ENCODE peak calls at places on chromosome 16, in eight cellular contexts. P is right lobe of liver; I is prostate gland; N is CD8-positive, alpha-beta T cell; G is neural progenitor cell; X is colonic mucosa; U is stomach; L is pancreas. Y is an unnamed sample. For H3K4me1, the result is how much of the 10 kb centered on the place peaks cover.

GRCh38 chr16:87344931-87345631 is 27.9 kb upstream of the C16orf95 start:
- DNase-seq in P (no peak), I (no peak), N (peak), G (no peak), X (peak), U (peak), L (no peak), Y (peak)

GRCh38 chr16:19415918-19416317 is 1.8 kb upstream of the TMC5 start:
- DNase-seq in P (no peak), I (no peak), N (no peak), G (no peak), X (no peak), U (no peak), L (no peak), Y (no peak)

GRCh38 chr16:47424846-47425245 is 36.0 kb downstream of the ITFG1 start:
- DNase-seq in P (no peak), I (no peak), N (no peak), G (peak), X (no peak), U (no peak), L (no peak), Y (no peak)

GRCh38 chr16:80556481-80556880 is 15.7 kb downstream of the DYNLRB2 start:
- DNase-seq in P (no peak), I (no peak), N (no peak), G (no peak), X (no peak), U (no peak), L (no peak), Y (no peak)

GRCh38 chr16:84513111-84514065 is 8.9 kb upstream of the MEAK7 start:
- DNase-seq in P (no peak), I (no peak), N (no peak), G (no peak), X (no peak), U (no peak), L (no peak), Y (no peak)

GRCh38 chr16:11484691-11485258 is 101.9 kb downstream of the LITAF start:
- DNase-seq in P (no peak), I (no peak), N (no peak), G (no peak), X (no peak), U (no peak), L (no peak), Y (no peak)

GRCh38 chr16:85541619-85542547 is 71.2 kb upstream of the GSE1 start:
- DNase-seq in P (no peak), I (no peak), N (no peak), G (no peak), X (no peak), U (no peak), L (no peak), Y (no peak)

GRCh38 chr16:84732674-84733352 is 33.0 kb downstream of the USP10 start:
- DNase-seq in P (no peak), I (peak), N (no peak), G (no peak), X (peak), U (no peak), L (no peak), Y (peak)

GRCh38 chr16:23584186-23585076 is 11.7 kb downstream of the NDUFAB1 start:
- DNase-seq in P (no peak), I (no peak), N (no peak), G (no peak), X (no peak), U (no peak), L (no peak), Y (no peak)

GRCh38 chr16:23270654-23271053 is 31.4 kb upstream of the SCNN1B start:
- DNase-seq in P (no peak), I (no peak), N (no peak), G (no peak), X (no peak), U (no peak), L (no peak), Y (no peak)

GRCh38 chr16:81405702-81406113 is 38.9 kb upstream of the CMIP start:
- DNase-seq in P (no peak), I (no peak), N (no peak), G (no peak), X (no peak), U (peak), L (peak), Y (peak)

GRCh38 chr16:73048292-73049050 is 543 bp upstream of the ZFHX3 start:
- DNase-seq in P (peak), I (peak), N (no peak), G (peak), X (no peak), U (peak), L (peak), Y (no peak)
- H3K4me1 ChIP-seq in P (under half), I (under half), N (under half), G (under half), X (under half), U (under half), L (under half), Y (under half)

DNA sequence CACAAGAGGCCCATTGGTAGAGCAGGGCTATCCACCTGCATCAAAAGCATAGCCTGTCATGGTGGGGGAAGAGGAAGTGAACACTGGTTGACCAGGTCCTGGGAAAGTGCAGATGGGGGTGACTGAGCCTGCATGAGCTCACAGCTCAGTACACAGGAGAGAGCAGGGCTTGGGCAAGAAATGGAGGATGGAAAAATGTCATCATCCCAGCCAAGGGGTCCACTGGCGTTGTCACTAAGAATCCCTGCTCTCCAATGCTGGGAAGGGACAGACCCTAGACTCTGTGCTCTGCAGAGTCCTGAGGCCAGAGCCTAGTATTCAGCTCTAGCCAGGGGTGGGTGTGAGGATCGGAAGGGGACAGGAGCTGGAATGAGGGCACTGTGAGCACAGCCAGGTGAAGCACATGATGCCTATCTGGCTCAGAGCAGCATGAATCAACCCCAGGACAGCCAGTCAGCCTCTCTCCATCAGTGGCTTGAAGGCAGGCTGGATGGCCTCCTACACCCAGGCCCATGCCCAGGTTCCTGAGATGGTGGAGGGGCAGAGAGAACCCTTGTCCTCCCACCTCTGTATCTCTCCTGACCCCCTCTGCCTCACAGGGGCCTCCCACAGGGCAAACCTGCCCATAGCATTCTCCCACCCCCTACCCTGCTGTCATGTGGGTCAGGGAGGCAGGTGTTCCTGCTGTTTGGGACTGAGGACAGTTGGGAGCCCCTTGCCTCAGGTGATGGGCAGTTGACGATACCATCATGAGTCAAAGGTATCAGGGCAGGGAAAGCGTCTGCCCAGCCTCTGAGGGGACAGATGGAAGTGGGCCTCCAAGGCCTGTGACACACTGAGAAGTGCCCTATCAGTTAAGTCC is 13.8 kb upstream of the CTCF start:
- DNase-seq in P (no peak), I (no peak), N (no peak), G (no peak), X (no peak), U (no peak), L (no peak), Y (no peak)
- H3K4me1 ChIP-seq in P (under half), I (under half), N (under half), G (under half), X (under half), U (under half), L (under half), Y (under half)

GRCh38 chr16:27333549-27333948 is 19.8 kb downstream of the IL4R start:
- DNase-seq in P (no peak), I (no peak), N (no peak), G (no peak), X (no peak), U (no peak), L (no peak), Y (no peak)

GRCh38 chr16:27334192-27334764 is 20.5 kb downstream of the IL4R start:
- DNase-seq in P (no peak), I (no peak), N (no peak), G (no peak), X (no peak), U (no peak), L (no peak), Y (no peak)

GRCh38 chr16:27333104-27333503 is 19.3 kb downstream of the IL4R start:
- DNase-seq in P (no peak), I (no peak), N (no peak), G (no peak), X (no peak), U (no peak), L (no peak), Y (no peak)

GRCh38 chr16:27335349-27336052 is 21.7 kb downstream of the IL4R start:
- DNase-seq in P (no peak), I (no peak), N (no peak), G (no peak), X (no peak), U (no peak), L (no peak), Y (no peak)

DNA sequence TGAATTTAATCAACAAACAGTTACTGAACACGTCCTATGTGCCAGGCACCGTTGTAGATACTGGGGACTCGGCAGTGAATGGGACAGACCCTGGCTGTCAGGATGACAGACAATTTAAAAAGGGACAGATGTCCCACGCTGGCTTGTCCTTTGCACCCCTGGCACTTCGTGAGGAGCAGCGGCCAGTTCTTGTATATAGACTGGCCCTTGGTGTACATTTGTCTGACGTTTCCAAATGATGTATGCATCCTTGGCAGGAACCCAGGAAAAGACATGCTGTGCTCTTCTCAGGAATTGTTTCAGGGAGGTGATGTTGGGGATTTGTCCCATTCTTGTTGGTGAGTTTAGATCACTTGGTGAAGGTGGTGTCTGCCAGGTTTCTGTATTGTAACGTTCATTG is 21.1 kb downstream of the IL4R start:
- DNase-seq in P (no peak), I (no peak), N (no peak), G (no peak), X (no peak), U (no peak), L (no peak), Y (no peak)
- H3K4me1 ChIP-seq in P (under half), I (under half), N (under half), G (under half), X (under half), U (under half), L (under half), Y (under half)

GRCh38 chr16:74586948-74587347 is 20.0 kb downstream of the GLG1 start:
- DNase-seq in P (no peak), I (no peak), N (no peak), G (no peak), X (no peak), U (no peak), L (no peak), Y (peak)
- H3K4me1 ChIP-seq in P (under half), I (under half), N (under half), G (under half), X (under half), U (under half), L (under half), Y (under half)

GRCh38 chr16:75248142-75248535 is 3.3 kb downstream of the BCAR1 start:
- DNase-seq in P (no peak), I (no peak), N (no peak), G (no peak), X (no peak), U (peak), L (peak), Y (no peak)
- H3K4me1 ChIP-seq in P (half or more), I (under half), N (under half), G (under half), X (half or more), U (half or more), L (half or more), Y (under half)

GRCh38 chr16:56935201-56935600 is 3.3 kb downstream of the HERPUD1 start:
- DNase-seq in P (no peak), I (no peak), N (no peak), G (no peak), X (no peak), U (no peak), L (no peak), Y (no peak)
- H3K4me1 ChIP-seq in P (under half), I (under half), N (under half), G (under half), X (under half), U (half or more), L (under half), Y (under half)

GRCh38 chr16:57998484-57998883 is 2.0 kb downstream of the ZNF319 start:
- DNase-seq in P (peak), I (no peak), N (peak), G (no peak), X (peak), U (peak), L (no peak), Y (peak)
- H3K4me1 ChIP-seq in P (under half), I (under half), N (half or more), G (under half), X (under half), U (under half), L (under half), Y (under half)